ENCODE peak calls at places on chromosomes 11 and 22, in five cellular contexts. E is substantia nigra, W is PC-3, S is EL, M is left cardiac atrium. J is an unnamed sample.

GRCh38 chr11:46896719-46897406 is 21.5 kb downstream of the LRP4 start:
- DNase-seq in E (no peak), W (peak), S (peak), M (no peak), J (peak)

GRCh38 chr11:96013459-96014213 is 89.7 kb upstream of the MTMR2 start:
- DNase-seq in E (no peak), W (no peak), S (no peak), M (no peak), J (no peak)

GRCh38 chr11:123249354-123249753 is 54.3 kb upstream of the CLMP start:
- DNase-seq in E (no peak), W (peak), S (peak), M (no peak), J (peak)

GRCh38 chr22:25139062-25139461 is 60.6 kb upstream of the CRYBB3 start:
- DNase-seq in E (peak), W (no peak), S (no peak), M (peak), J (no peak)

GRCh38 chr11:62444271-62444833 is 25.5 kb downstream of the SCGB1A1 start:
- DNase-seq in E (peak), W (no peak), S (peak), M (peak), J (peak)

GRCh38 chr11:95923441-95923729 is 522 bp downstream of the MTMR2 start:
- DNase-seq in E (no peak), W (peak), S (no peak), M (no peak), J (no peak)

GRCh38 chr11:87726511-87726910 is 448.7 kb downstream of the RAB38 start:
- DNase-seq in E (no peak), W (peak), S (peak), M (no peak), J (no peak)

GRCh38 chr11:48055292-48056132 is 75.2 kb downstream of the PTPRJ start:
- DNase-seq in E (no peak), W (peak), S (peak), M (no peak), J (peak)

GRCh38 chr11:93196816-93197382 is 892 bp downstream of the SLC36A4 start:
- DNase-seq in E (no peak), W (peak), S (no peak), M (no peak), J (peak)

GRCh38 chr11:118320515-118320914 is 16.0 kb downstream of the CD3E start:
- DNase-seq in E (no peak), W (no peak), S (no peak), M (no peak), J (no peak)

GRCh38 chr22:27670701-27671412 is 130.7 kb downstream of the MN1 start:
- DNase-seq in E (peak), W (peak), S (no peak), M (peak), J (peak)

GRCh38 chr11:93986716-93987115 is 34.4 kb upstream of the HEPHL1 start:
- DNase-seq in E (no peak), W (peak), S (peak), M (no peak), J (peak)

GRCh38 chr11:106276859-106277436 is 199.5 kb downstream of the AASDHPPT start:
- DNase-seq in E (no peak), W (peak), S (peak), M (no peak), J (peak)

GRCh38 chr11:69115586-69116560 is 39.9 kb upstream of the SMIM38 start:
- DNase-seq in E (no peak), W (peak), S (no peak), M (peak), J (no peak)

GRCh38 chr11:2418961-2419360 is 18.4 kb downstream of the TSSC4 start:
- DNase-seq in E (no peak), W (no peak), S (no peak), M (no peak), J (no peak)

GRCh38 chr11:69130586-69131566 is 24.9 kb upstream of the SMIM38 start:
- DNase-seq in E (no peak), W (no peak), S (no peak), M (peak), J (peak)

GRCh38 chr22:30267382-30268302 is 991 bp upstream of the OSM start:
- DNase-seq in E (no peak), W (no peak), S (no peak), M (no peak), J (no peak)

GRCh38 chr11:111528557-111528956 is 12.0 kb upstream of the LAYN start:
- DNase-seq in E (no peak), W (peak), S (no peak), M (no peak), J (peak)

GRCh38 chr11:125457814-125458343 is 38.2 kb downstream of the FEZ1 start:
- DNase-seq in E (peak), W (no peak), S (no peak), M (peak), J (no peak)

GRCh38 chr11:67648140-67648795 is 2.3 kb downstream of the ACY3 start:
- DNase-seq in E (no peak), W (no peak), S (no peak), M (peak), J (peak)

GRCh38 chr22:40714514-40714966 is 35.3 kb downstream of the MCHR1 start:
- DNase-seq in E (no peak), W (peak), S (no peak), M (no peak), J (peak)